ENCODE peak calls at places on chromosomes 7 and 10, in eight cellular contexts. K, P, J, X, I, A, M and C are unnamed samples. For H3K27me3, the result is how much of the 10 kb centered on the place peaks cover.

GRCh38 chr7:6392712-6393666 is 54.8 kb downstream of the DAGLB start:
- DNase-seq in P (peak), J (peak), M (no peak), A (peak), K (peak), I (peak), X (peak), C (no peak)

GRCh38 chr10:78550716-78551115 is 517.1 kb downstream of the RPS24 start:
- DNase-seq in A (no peak), J (no peak), P (no peak), K (no peak), X (no peak), M (no peak), I (no peak), C (no peak)

GRCh38 chr10:78802866-78803265 is 265.9 kb upstream of the ZMIZ1 start:
- DNase-seq in A (no peak), X (no peak), J (peak), I (no peak), K (peak), M (peak), P (peak), C (peak)

GRCh38 chr7:82722946-82723345 is 279.4 kb upstream of the CACNA2D1 start:
- DNase-seq in K (no peak), P (no peak), I (no peak), A (no peak), M (no peak), X (no peak), J (no peak), C (no peak)

GRCh38 chr7:9978111-9979064 is 995.3 kb upstream of the PHF14 start:
- DNase-seq in X (peak), A (no peak), J (no peak), K (no peak), M (peak), I (no peak), P (no peak), C (no peak)

GRCh38 chr7:48098846-48099245 is 9.8 kb downstream of the UPP1 start:
- DNase-seq in P (no peak), J (no peak), I (no peak), X (no peak), A (no peak), M (no peak), K (no peak), C (no peak)

GRCh38 chr10:35035641-35036040 is 54.5 kb downstream of the CUL2 start:
- DNase-seq in A (no peak), X (no peak), J (no peak), M (no peak), K (peak), P (no peak), I (no peak), C (no peak)

GRCh38 chr10:124588736-124589451 is 127.3 kb downstream of the LHPP start:
- DNase-seq in I (no peak), P (no peak), A (no peak), J (peak), K (peak), X (peak), M (no peak), C (no peak)

GRCh38 chr10:80503584-80504157 is 34.0 kb upstream of the SH2D4B start:
- DNase-seq in X (no peak), A (no peak), J (no peak), P (no peak), M (no peak), I (no peak), K (no peak), C (no peak)

GRCh38 chr7:101172005-101172853 is 6.9 kb upstream of the VGF start:
- DNase-seq in X (no peak), J (no peak), M (peak), K (no peak), I (no peak), P (no peak), A (no peak), C (no peak)
- H3K27me3 ChIP-seq in X (half or more), J (half or more), M (under half), K (half or more), I (under half), P (under half), A (half or more), C (half or more)

GRCh38 chr7:101622609-101623178 is 6.4 kb downstream of the MYL10 start:
- DNase-seq in M (no peak), P (no peak), J (no peak), I (no peak), A (no peak), K (no peak), X (no peak), C (no peak)

GRCh38 chr7:101626758-101627157 is 2.3 kb downstream of the MYL10 start:
- DNase-seq in P (no peak), M (no peak), J (no peak), I (no peak), K (no peak), X (no peak), A (no peak), C (no peak)

GRCh38 chr7:101624246-101625000 is 4.7 kb downstream of the MYL10 start:
- DNase-seq in P (no peak), A (no peak), J (no peak), I (no peak), M (peak), X (peak), K (no peak), C (no peak)

GRCh38 chr7:101626069-101626671 is 2.9 kb downstream of the MYL10 start:
- DNase-seq in A (no peak), J (no peak), P (no peak), M (no peak), I (no peak), X (no peak), K (no peak), C (no peak)

GRCh38 chr7:101625076-101625914 is 3.8 kb downstream of the MYL10 start:
- DNase-seq in I (no peak), P (no peak), K (no peak), J (peak), M (no peak), A (no peak), X (peak), C (no peak)
- TF ChIP-seq CTCF in I (no peak), P (no peak), K (peak), J (no peak), M (no peak), A (no peak), X (peak), C (peak)

GRCh38 chr7:91504919-91505318 is 240.7 kb downstream of the FZD1 start:
- DNase-seq in A (no peak), X (no peak), J (no peak), I (no peak), P (no peak), M (no peak), K (no peak), C (no peak)
- H3K4me3 ChIP-seq in A (no peak), X (no peak), J (no peak), I (no peak), P (no peak), M (no peak), K (no peak), C (no peak)

GRCh38 chr7:157022681-157023588 is 12.5 kb upstream of the MNX1 start:
- DNase-seq in M (peak), X (no peak), I (no peak), J (no peak), P (peak), K (no peak), A (peak), C (no peak)
- H3K27me3 ChIP-seq in M (half or more), X (half or more), I (under half), J (half or more), P (under half), K (half or more), A (half or more), C (half or more)

GRCh38 chr10:18473424-18474110 is 177.8 kb downstream of the NSUN6 start:
- DNase-seq in K (peak), X (peak), M (no peak), I (no peak), J (peak), P (no peak), A (no peak), C (no peak)

GRCh38 chr10:18474111-18474455 is 177.3 kb downstream of the NSUN6 start:
- DNase-seq in M (no peak), I (no peak), K (no peak), J (no peak), A (no peak), X (no peak), P (no peak), C (no peak)

GRCh38 chr10:18469125-18469524 is 182.3 kb downstream of the NSUN6 start:
- DNase-seq in J (no peak), A (no peak), P (no peak), M (no peak), I (no peak), K (no peak), X (no peak), C (no peak)

GRCh38 chr10:18476283-18476682 is 175.1 kb downstream of the NSUN6 start:
- DNase-seq in K (no peak), M (no peak), A (no peak), P (no peak), J (no peak), X (no peak), I (no peak), C (no peak)

GRCh38 chr10:18472977-18473376 is 178.4 kb downstream of the NSUN6 start:
- DNase-seq in I (no peak), X (peak), J (no peak), K (no peak), P (no peak), A (no peak), M (peak), C (no peak)
- TF ChIP-seq CTCF in I (no peak), X (no peak), J (no peak), K (peak), P (no peak), A (no peak), M (peak), C (no peak)

GRCh38 chr7:157865351-157866165 is 528.8 kb downstream of the DNAJB6 start:
- DNase-seq in A (no peak), K (no peak), I (no peak), M (no peak), X (no peak), P (no peak), J (no peak), C (no peak)
- H3K4me3 ChIP-seq in A (no peak), K (no peak), I (no peak), M (no peak), X (no peak), P (no peak), J (no peak), C (no peak)

GRCh38 chr7:41786324-41786723 is 83.4 kb upstream of the INHBA start:
- DNase-seq in J (no peak), P (no peak), M (no peak), K (no peak), I (no peak), X (no peak), A (no peak), C (no peak)

GRCh38 chr7:41786943-41787342 is 84.1 kb upstream of the INHBA start:
- DNase-seq in A (peak), K (no peak), J (no peak), I (no peak), X (peak), M (no peak), P (no peak), C (no peak)

GRCh38 chr7:41787951-41788350 is 85.1 kb upstream of the INHBA start:
- DNase-seq in X (no peak), K (no peak), J (no peak), P (no peak), A (no peak), I (no peak), M (no peak), C (no peak)

GRCh38 chr7:41785840-41786239 is 83.0 kb upstream of the INHBA start:
- DNase-seq in I (no peak), P (no peak), J (no peak), A (no peak), M (no peak), K (no peak), X (no peak), C (no peak)

DNA sequence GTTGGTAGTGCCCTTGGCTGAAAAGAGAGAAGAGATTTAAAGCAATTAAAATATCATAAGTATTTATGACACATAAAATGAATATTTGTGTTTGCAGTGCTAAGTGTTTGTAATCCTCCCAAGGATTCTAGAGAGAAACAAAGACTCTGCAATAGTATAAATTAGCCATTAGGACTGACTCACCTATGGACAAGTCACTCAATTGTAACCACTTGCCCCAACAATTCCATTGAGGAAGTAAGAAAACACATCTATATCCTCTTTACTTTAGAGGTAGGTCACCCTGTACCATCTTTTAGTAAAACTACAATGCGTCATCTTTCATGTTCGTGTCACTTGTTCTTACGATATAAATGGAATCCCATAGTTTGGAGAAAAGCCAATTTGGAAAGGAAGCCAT is 85.7 kb upstream of the INHBA start:
- DNase-seq in P (no peak), A (no peak), I (peak), K (no peak), J (no peak), M (no peak), X (no peak), C (no peak)
- H3K27me3 ChIP-seq in P (under half), A (under half), I (under half), K (under half), J (under half), M (under half), X (under half), C (under half)

GRCh38 chr7:151060416-151061234 is 1.2 kb downstream of the SLC4A2 start:
- DNase-seq in K (no peak), J (no peak), A (no peak), I (peak), X (no peak), M (peak), P (no peak), C (no peak)

GRCh38 chr7:151061241-151062110 is 2.1 kb downstream of the SLC4A2 start:
- DNase-seq in K (no peak), A (peak), P (peak), M (no peak), J (no peak), I (no peak), X (no peak), C (no peak)

GRCh38 chr7:151062399-151063211 is 3.2 kb downstream of the SLC4A2 start:
- DNase-seq in M (peak), P (peak), X (peak), I (peak), J (peak), A (peak), K (peak), C (no peak)

GRCh38 chr7:151063212-151063561 is 3.8 kb downstream of the SLC4A2 start:
- DNase-seq in J (peak), A (no peak), I (peak), K (peak), X (no peak), M (no peak), P (no peak), C (no peak)

DNA sequence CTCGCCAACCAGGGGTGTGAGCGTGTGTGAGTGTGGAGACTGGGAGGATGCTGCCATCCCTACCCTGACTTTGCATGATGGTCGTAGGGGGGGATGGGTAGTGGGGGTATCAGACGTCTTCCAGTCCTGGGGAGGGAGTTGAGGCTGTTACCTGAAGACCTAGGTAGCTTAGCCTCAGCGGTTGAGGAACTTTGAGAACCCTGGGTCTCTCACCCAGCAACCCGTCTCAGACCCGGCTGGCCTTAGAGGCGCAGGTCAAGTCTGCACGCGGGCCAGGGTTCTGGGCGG is 2.7 kb downstream of the SLC4A2 start:
- DNase-seq in J (no peak), P (no peak), M (no peak), I (no peak), A (no peak), K (no peak), X (no peak), C (no peak)
- TF ChIP-seq CTCF in J (no peak), P (no peak), M (no peak), I (no peak), A (no peak), K (no peak), X (no peak), C (no peak)

DNA sequence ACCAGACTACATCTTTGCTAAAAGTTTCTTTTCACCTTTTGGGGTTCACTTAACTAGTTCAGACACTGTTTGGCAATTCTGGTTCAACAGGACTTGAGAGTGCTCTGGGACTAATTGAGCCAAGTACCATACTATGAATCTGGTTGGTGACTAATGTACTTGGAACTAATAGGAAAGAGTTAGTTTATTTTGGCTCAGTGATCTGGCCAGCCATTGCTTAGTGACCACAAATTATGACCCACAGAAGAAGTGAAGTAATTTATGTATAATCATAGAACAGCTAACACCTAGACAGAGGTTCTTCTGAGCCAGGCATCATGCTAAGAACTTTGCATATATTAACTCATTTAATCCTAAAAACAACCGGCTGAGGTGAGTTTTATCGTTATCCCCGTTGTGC is 126.5 kb upstream of the JCAD start:
- DNase-seq in J (peak), P (no peak), A (no peak), X (no peak), K (peak), M (no peak), I (peak), C (peak)
- H3K4me3 ChIP-seq in J (no peak), P (no peak), A (no peak), X (no peak), K (no peak), M (no peak), I (no peak), C (no peak)